ENCODE peak calls at places on chromosomes 3 and 15, in five cellular contexts. U, L, C, K and V are unnamed samples.

GRCh38 chr3:193884011-193884410 is 251.9 kb upstream of the HES1 start:
- DNase-seq in U (no peak), L (no peak), C (no peak), K (no peak), V (no peak)

GRCh38 chr15:69193948-69194827 is 33.8 kb downstream of the GLCE start:
- DNase-seq in U (no peak), L (no peak), C (no peak), K (peak; percentile 49), V (no peak)

GRCh38 chr3:157493627-157494550 is 9.3 kb downstream of the VEPH1 start:
- DNase-seq in U (no peak), L (no peak), C (no peak), K (no peak), V (no peak)

GRCh38 chr3:184583345-184584000 is 21.9 kb downstream of the EPHB3 start:
- DNase-seq in U (no peak), L (no peak), C (no peak), K (no peak), V (peak; percentile 94)

GRCh38 chr3:117035785-117036184 is 326.2 kb downstream of the TUSC7 start:
- DNase-seq in U (no peak), L (no peak), C (no peak), K (no peak), V (no peak)

GRCh38 chr3:115415246-115415645 is 208.1 kb upstream of the GAP43 start:
- DNase-seq in U (no peak), L (no peak), C (no peak), K (no peak), V (no peak)

GRCh38 chr3:43971486-43971885 is 270.2 kb upstream of the TOPAZ1 start:
- DNase-seq in U (no peak), L (no peak), C (no peak), K (no peak), V (no peak)

GRCh38 chr3:45914362-45915077 is 28.2 kb downstream of the CCR9 start:
- DNase-seq in U (no peak), L (no peak), C (no peak), K (no peak), V (no peak)

GRCh38 chr15:35168464-35168863 is 83.4 kb upstream of the NANOGP8 start:
- DNase-seq in U (no peak), L (no peak), C (no peak), K (no peak), V (no peak)